ENCODE peak calls at places on chromosome 13, in ten cellular contexts. E is AG09309, A is IMR-90, U is ascending aorta, D is sigmoid colon, Y is astrocyte, R is prostate gland, M is retinal pigment epithelial cell, G is bronchial epithelial cell, L is osteoblast. S is an unnamed sample.

GRCh38 chr13:23021921-23022320 is 158.9 kb upstream of the SGCG start:
- DNase-seq in E (no peak), A (no peak), U (no peak), D (no peak), Y (no peak), R (no peak), M (no peak), G (no peak), L (no peak), S (no peak)

GRCh38 chr13:95385808-95386207 is 84.6 kb upstream of the ABCC4 start:
- DNase-seq in E (no peak), A (no peak), U (no peak), D (peak; percentile 22), Y (no peak), R (no peak), M (no peak), G (no peak), L (no peak), S (no peak)

GRCh38 chr13:25802579-25802978 is 249.2 kb downstream of the SHISA2 start:
- DNase-seq in E (no peak), A (no peak), U (no peak), D (no peak), Y (no peak), R (no peak), M (no peak), G (no peak), L (no peak), S (no peak)

GRCh38 chr13:44452418-44452817 is 78.8 kb downstream of the SERP2 start:
- DNase-seq in E (no peak), A (no peak), U (no peak), D (no peak), Y (no peak), R (no peak), M (no peak), G (no peak), L (no peak), S (no peak)

GRCh38 chr13:106535552-106536243 is at the start of gene EFNB2:
- DNase-seq in E (peak; percentile 59), A (peak; percentile 88), U (peak; percentile 93), D (peak; percentile 93), Y (peak; percentile 84), R (peak; percentile 88), M (peak; percentile 76), G (peak; percentile 80), L (peak; percentile 99), S (no peak)

GRCh38 chr13:44313674-44314073 is 60.0 kb upstream of the SERP2 start:
- DNase-seq in E (peak; percentile 61), A (peak; percentile 91), U (peak; percentile 31), D (no peak), Y (peak; percentile 92), R (no peak), M (no peak), G (peak; percentile 99), L (peak; percentile 81), S (no peak)

GRCh38 chr13:27917121-27917947 is 2.5 kb upstream of the PDX1 start:
- DNase-seq in E (no peak), A (no peak), U (no peak), D (no peak), Y (no peak), R (no peak), M (no peak), G (no peak), L (peak; percentile 76), S (no peak)

GRCh38 chr13:68439821-68440220 is 1209.7 kb upstream of the PCDH9 start:
- DNase-seq in E (no peak), A (no peak), U (no peak), D (no peak), Y (peak; percentile 76), R (no peak), M (no peak), G (peak; percentile 37), L (no peak), S (no peak)

GRCh38 chr13:38308736-38309135 is 40.9 kb upstream of the UFM1 start:
- DNase-seq in E (peak; percentile 52), A (peak; percentile 63), U (no peak), D (no peak), Y (peak; percentile 73), R (no peak), M (peak; percentile 59), G (peak; percentile 100), L (no peak), S (peak; percentile 29)

GRCh38 chr13:99087130-99087953 is 109.5 kb upstream of the DOCK9 start:
- DNase-seq in E (peak; percentile 27), A (peak; percentile 59), U (peak; percentile 93), D (peak; percentile 95), Y (peak; percentile 65), R (peak; percentile 91), M (peak; percentile 55), G (peak; percentile 82), L (peak; percentile 100), S (no peak)

GRCh38 chr13:105497597-105497996 is 1037.9 kb downstream of the EFNB2 start:
- DNase-seq in E (no peak), A (no peak), U (no peak), D (no peak), Y (no peak), R (no peak), M (no peak), G (no peak), L (no peak), S (no peak)

GRCh38 chr13:89307278-89307677 is 1636.1 kb downstream of the SLITRK5 start:
- DNase-seq in E (no peak), A (no peak), U (no peak), D (no peak), Y (no peak), R (no peak), M (no peak), G (no peak), L (no peak), S (no peak)

GRCh38 chr13:23445794-23446193 is 12.3 kb upstream of the SACS start:
- DNase-seq in E (no peak), A (no peak), U (no peak), D (no peak), Y (no peak), R (no peak), M (no peak), G (peak; percentile 64), L (no peak), S (no peak)

GRCh38 chr13:31827707-31828106 is 88.4 kb downstream of the RXFP2 start:
- DNase-seq in E (no peak), A (no peak), U (no peak), D (no peak), Y (no peak), R (no peak), M (no peak), G (no peak), L (no peak), S (no peak)

GRCh38 chr13:23434431-23434830 is 929 bp upstream of the SACS start:
- DNase-seq in E (no peak), A (no peak), U (no peak), D (no peak), Y (no peak), R (no peak), M (no peak), G (no peak), L (no peak), S (no peak)

GRCh38 chr13:28499579-28499978 is 4.7 kb upstream of the FLT1 start:
- DNase-seq in E (no peak), A (peak; percentile 74), U (no peak), D (no peak), Y (no peak), R (no peak), M (no peak), G (peak; percentile 25), L (peak; percentile 81), S (no peak)

DNA sequence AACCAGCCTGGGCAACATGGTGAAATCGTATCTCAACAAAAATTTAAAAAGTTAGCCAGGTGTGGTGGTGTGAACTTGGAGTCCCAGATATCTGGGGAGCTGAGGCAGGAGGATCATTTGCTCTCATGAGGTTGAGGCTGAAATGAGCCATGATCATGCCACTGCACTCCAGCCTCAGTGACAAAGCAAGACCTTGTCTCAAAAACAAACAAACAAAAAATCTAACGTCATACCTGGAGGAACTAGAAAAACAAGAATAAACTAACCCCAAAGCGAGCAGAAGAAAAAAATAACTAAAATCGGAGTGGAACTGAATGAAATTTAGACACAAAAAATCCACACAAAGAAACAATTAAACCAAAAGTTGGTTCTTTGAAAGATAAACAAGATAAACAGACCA is 1885.1 kb downstream of the OLFM4 start:
- DNase-seq in E (no peak), A (no peak), U (no peak), D (no peak), Y (no peak), R (no peak), M (no peak), G (no peak), L (no peak), S (no peak)
- TF ChIP-seq CTCF in E (no peak), A (no peak), U (no peak), D (no peak), Y (no peak), R (no peak), M (no peak), G (no peak), L (no peak), S (no peak)

DNA sequence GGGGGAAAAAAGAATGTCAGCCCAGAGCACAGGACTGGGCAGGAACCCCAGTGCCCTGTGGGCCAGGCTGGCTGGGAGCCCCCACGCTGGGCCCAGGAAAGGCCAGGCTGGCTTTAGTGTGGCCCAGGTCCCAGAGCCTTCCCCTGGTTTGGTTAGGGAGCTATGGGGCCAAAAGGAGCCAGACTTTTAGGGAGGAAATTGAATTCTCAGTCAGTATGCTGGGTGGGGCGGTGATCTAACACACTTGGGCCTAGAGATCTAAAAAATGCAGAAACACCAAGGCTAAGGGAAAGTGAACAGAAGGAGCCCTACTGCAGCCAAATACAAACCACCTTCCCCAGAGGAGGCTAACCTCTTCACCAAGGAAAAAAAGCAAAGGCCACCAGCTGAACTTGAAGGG is 137.5 kb downstream of the CRYL1 start:
- DNase-seq in E (no peak), A (no peak), U (no peak), D (no peak), Y (no peak), R (no peak), M (no peak), G (no peak), L (peak; percentile 53), S (no peak)
- H3K4me3 ChIP-seq in E (no peak overlapping the region), A (no peak overlapping the region), U (no peak overlapping the region), D (no peak overlapping the region), Y (no peak overlapping the region), R (no peak overlapping the region), M (no peak overlapping the region), G (no peak overlapping the region), L (no peak overlapping the region), S (no peak overlapping the region)

DNA sequence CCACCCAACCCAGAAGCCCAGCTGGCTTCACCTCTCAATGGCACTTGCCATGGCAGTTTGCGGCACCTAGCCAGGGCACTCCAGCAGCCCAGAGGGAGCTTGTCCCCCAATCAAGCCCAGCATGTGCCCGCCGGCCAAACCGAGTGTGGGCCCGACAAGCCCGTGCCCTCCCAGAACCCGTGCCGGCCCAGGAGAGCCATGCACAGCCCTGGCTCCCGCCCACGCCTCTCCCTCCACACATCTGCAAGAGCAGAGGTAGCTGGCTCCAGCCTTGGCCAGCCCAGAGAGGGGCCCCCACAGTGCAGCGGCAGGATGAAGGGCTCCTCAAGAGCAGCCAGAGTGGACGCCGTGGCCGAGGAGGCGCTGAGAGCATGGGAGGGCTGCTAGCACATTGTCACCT is 2278.0 kb upstream of the PCDH20 start:
- DNase-seq in E (no peak), A (no peak), U (no peak), D (no peak), Y (no peak), R (no peak), M (no peak), G (no peak), L (no peak), S (no peak)
- TF ChIP-seq CTCF in E (no peak), A (no peak), U (no peak), D (no peak), Y (no peak), R (no peak), M (no peak), G (no peak), L (no peak), S (no peak)

GRCh38 chr13:41465965-41466364 is 8.6 kb downstream of the RGCC start:
- DNase-seq in E (no peak), A (no peak), U (no peak), D (no peak), Y (no peak), R (no peak), M (no peak), G (no peak), L (no peak), S (no peak)
- H3K4me3 ChIP-seq in E (no peak overlapping the region), A (no peak overlapping the region), U (no peak overlapping the region), D (no peak overlapping the region), Y (no peak overlapping the region), R (no peak overlapping the region), M (no peak overlapping the region), G (no peak overlapping the region), L (no peak overlapping the region), S (no peak overlapping the region)